ENCODE peak calls at places on chromosomes 3 and 15, in five cellular contexts. One of them, this sample, is unnamed.

GRCh38 chr3:5006755-5007202 is 27.5 kb downstream of the BHLHE40 start:
- DNase-seq in NCI-H69: no peak
- DNase-seq in colonic mucosa: no peak
- DNase-seq in NCI-H2081: no peak
- DNase-seq in cardiac septum: peak
- DNase-seq in this sample: no peak

GRCh38 chr15:67946701-67947100 is 106.9 kb upstream of the RNU6-1 start:
- DNase-seq in NCI-H2081: no peak
- DNase-seq in colonic mucosa: no peak
- DNase-seq in NCI-H69: no peak
- DNase-seq in cardiac septum: no peak
- DNase-seq in this sample: no peak

GRCh38 chr3:51221959-51222358 is 163.1 kb upstream of the MANF start:
- DNase-seq in NCI-H69: no peak
- DNase-seq in colonic mucosa: no peak
- DNase-seq in NCI-H2081: no peak
- DNase-seq in cardiac septum: no peak
- DNase-seq in this sample: no peak

GRCh38 chr3:128075516-128076464 is 23.6 kb downstream of the SEC61A1 start:
- DNase-seq in colonic mucosa: peak
- DNase-seq in cardiac septum: peak
- DNase-seq in NCI-H69: peak
- DNase-seq in NCI-H2081: peak
- DNase-seq in this sample: no peak

GRCh38 chr15:29322407-29322806 is 52.8 kb upstream of the NSMCE3 start:
- DNase-seq in NCI-H69: peak
- DNase-seq in NCI-H2081: no peak
- DNase-seq in colonic mucosa: no peak
- DNase-seq in cardiac septum: no peak
- DNase-seq in this sample: no peak

GRCh38 chr15:73053398-73053723 is 1.1 kb downstream of the NEO1 start:
- DNase-seq in colonic mucosa: peak
- DNase-seq in NCI-H2081: no peak
- DNase-seq in NCI-H69: no peak
- DNase-seq in cardiac septum: no peak
- DNase-seq in this sample: no peak

GRCh38 chr3:184414418-184415228 is 34.8 kb downstream of the CHRD start:
- DNase-seq in cardiac septum: peak
- DNase-seq in NCI-H69: no peak
- DNase-seq in NCI-H2081: no peak
- DNase-seq in colonic mucosa: no peak
- DNase-seq in this sample: no peak

GRCh38 chr3:126634803-126635202 is 20.1 kb downstream of the TXNRD3 start:
- DNase-seq in NCI-H69: no peak
- DNase-seq in cardiac septum: no peak
- DNase-seq in colonic mucosa: no peak
- DNase-seq in NCI-H2081: no peak
- DNase-seq in this sample: no peak

GRCh38 chr3:58487140-58487886 is 4.6 kb upstream of the KCTD6 start:
- DNase-seq in cardiac septum: no peak
- DNase-seq in NCI-H69: no peak
- DNase-seq in NCI-H2081: no peak
- DNase-seq in colonic mucosa: no peak
- DNase-seq in this sample: no peak

This sample was measured in NCI-H1694.